ENCODE peak calls at places on chromosomes 12 and 14, in six cellular contexts. Y is head of caudate nucleus, Q is left ventricle myocardium superior, E is neural crest cell, T is endothelial cell, P is NCI-H1417. H is an unnamed sample.

GRCh38 chr12:13178568-13179158 is 17.9 kb upstream of the EMP1 start:
- DNase-seq in T (no peak), Y (no peak), P (no peak), E (no peak), Q (peak), H (no peak)

GRCh38 chr14:99080306-99080705 is 191.7 kb downstream of the BCL11B start:
- DNase-seq in T (no peak), P (no peak), Q (no peak), Y (no peak), E (no peak), H (no peak)

GRCh38 chr12:112777387-112778025 is 14.0 kb upstream of the RPH3A start:
- DNase-seq in Q (no peak), P (no peak), E (no peak), T (no peak), Y (no peak), H (no peak)

GRCh38 chr14:100593751-100594624 is 6.8 kb upstream of the BEGAIN start:
- DNase-seq in P (no peak), T (no peak), E (no peak), Q (peak), Y (no peak), H (no peak)

GRCh38 chr14:103301512-103302197 is 32.4 kb upstream of the EIF5 start:
- DNase-seq in Q (no peak), E (no peak), T (no peak), P (no peak), Y (no peak), H (no peak)

GRCh38 chr12:28457785-28458184 is 267.5 kb downstream of the CCDC91 start:
- DNase-seq in T (no peak), E (no peak), Y (no peak), Q (no peak), P (no peak), H (no peak)

GRCh38 chr12:11797317-11797913 is 147.9 kb downstream of the ETV6 start:
- DNase-seq in Y (no peak), Q (no peak), E (no peak), T (no peak), P (no peak), H (no peak)

GRCh38 chr12:107225626-107226025 is 132.3 kb upstream of the CRY1 start:
- DNase-seq in E (no peak), P (no peak), T (peak), Y (no peak), Q (no peak), H (no peak)

GRCh38 chr12:26633591-26634210 is 199.3 kb downstream of the ITPR2 start:
- DNase-seq in P (no peak), Y (no peak), Q (no peak), T (no peak), E (no peak), H (no peak)

GRCh38 chr12:57477710-57478681 is 1.7 kb downstream of the ARHGAP9 start:
- DNase-seq in Q (no peak), P (no peak), E (no peak), T (no peak), Y (no peak), H (no peak)

GRCh38 chr12:113727651-113728061 is 238.5 kb downstream of the RBM19 start:
- DNase-seq in T (no peak), Q (no peak), P (no peak), E (no peak), Y (no peak), H (no peak)